ENCODE peak calls at places on chromosomes 11 and 22, in seven cellular contexts. J, K, Q, M, H, Z and W are unnamed samples. For H3K4me1, the result is how much of the 10 kb centered on the place peaks cover.

GRCh38 chr22:38935023-38935422 is 22.4 kb upstream of the APOBEC3A start:
- DNase-seq in J (no peak), K (no peak), Q (no peak), M (no peak), H (peak), Z (peak), W (peak)

GRCh38 chr11:126452718-126453117 is 97.2 kb downstream of the ST3GAL4 start:
- DNase-seq in J (no peak), K (no peak), Q (no peak), M (peak), H (no peak), Z (no peak), W (no peak)

GRCh38 chr11:117203069-117203407 is 3.9 kb downstream of the TAGLN start:
- DNase-seq in J (no peak), K (no peak), Q (no peak), M (no peak), H (no peak), Z (no peak), W (no peak)

GRCh38 chr11:2273311-2273710 is 2.9 kb upstream of the ASCL2 start:
- DNase-seq in J (peak), K (no peak), Q (no peak), M (peak), H (no peak), Z (no peak), W (no peak)

GRCh38 chr11:131770801-131771200 is 400.4 kb downstream of the NTM start:
- DNase-seq in J (no peak), K (no peak), Q (no peak), M (no peak), H (no peak), Z (no peak), W (no peak)

GRCh38 chr11:122727101-122727929 is 71.8 kb downstream of the UBASH3B start:
- DNase-seq in J (no peak), K (peak), Q (no peak), M (no peak), H (no peak), Z (no peak), W (no peak)

GRCh38 chr22:47422736-47423135 is 660.3 kb downstream of the TBC1D22A start:
- DNase-seq in J (peak), K (no peak), Q (no peak), M (no peak), H (no peak), Z (no peak), W (no peak)

GRCh38 chr11:6385046-6385777 is 5.1 kb upstream of the SMPD1 start:
- DNase-seq in J (no peak), K (peak), Q (no peak), M (no peak), H (no peak), Z (no peak), W (no peak)

GRCh38 chr11:7570938-7571337 is 57.1 kb downstream of the PPFIBP2 start:
- DNase-seq in J (no peak), K (no peak), Q (no peak), M (no peak), H (no peak), Z (no peak), W (no peak)

GRCh38 chr11:76791861-76792260 is 8.7 kb downstream of the TSKU start:
- DNase-seq in J (peak), K (peak), Q (no peak), M (no peak), H (no peak), Z (peak), W (no peak)

GRCh38 chr11:27178859-27179258 is 138.2 kb downstream of the BBOX1 start:
- DNase-seq in J (no peak), K (no peak), Q (no peak), M (no peak), H (no peak), Z (no peak), W (no peak)

GRCh38 chr11:113446938-113447337 is 28.3 kb downstream of the DRD2 start:
- DNase-seq in J (no peak), K (no peak), Q (no peak), M (no peak), H (peak), Z (no peak), W (no peak)

GRCh38 chr11:102647430-102647829 is 22.3 kb upstream of the MMP20 start:
- DNase-seq in J (no peak), K (no peak), Q (no peak), M (no peak), H (no peak), Z (no peak), W (no peak)

DNA sequence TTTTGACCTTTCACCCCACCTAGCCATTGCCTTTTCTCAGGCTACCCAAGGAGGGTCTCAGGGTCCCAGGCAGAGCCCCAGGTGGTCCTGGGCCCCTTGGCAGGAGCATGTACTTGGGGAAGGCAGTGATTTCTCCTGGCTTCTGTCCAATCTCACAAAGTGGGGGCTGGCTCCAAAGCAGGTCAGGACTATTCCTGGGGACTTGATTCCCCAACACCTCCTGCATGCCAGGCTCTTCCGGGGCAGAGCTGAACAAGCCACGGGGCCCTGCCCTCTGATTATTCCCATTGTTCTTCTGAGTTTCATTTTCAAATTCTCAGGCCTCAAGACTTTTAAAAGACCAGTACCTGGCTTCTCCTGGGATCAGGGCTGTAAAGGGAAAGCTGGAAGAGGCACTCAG is 1.5 kb upstream of the TCF20 start:
- DNase-seq in J (peak), K (no peak), Q (no peak), M (no peak), H (no peak), Z (no peak), W (no peak)
- H3K4me1 ChIP-seq in J (under half), K (under half), Q (under half), M (under half), H (under half), Z (under half), W (under half)

GRCh38 chr11:65964906-65965305 is 3.4 kb downstream of the SART1 start:
- DNase-seq in J (no peak), K (no peak), Q (no peak), M (no peak), H (no peak), Z (no peak), W (no peak)

GRCh38 chr11:65961267-65962135 is at the start of gene SART1:
- DNase-seq in J (peak), K (peak), Q (peak), M (peak), H (peak), Z (peak), W (peak)

GRCh38 chr11:65960824-65961266 is 689 bp upstream of the SART1 start:
- DNase-seq in J (no peak), K (no peak), Q (no peak), M (no peak), H (no peak), Z (no peak), W (peak)

GRCh38 chr11:65958774-65959420 is 2.6 kb upstream of the SART1 start:
- DNase-seq in J (no peak), K (no peak), Q (no peak), M (no peak), H (no peak), Z (no peak), W (peak)

DNA sequence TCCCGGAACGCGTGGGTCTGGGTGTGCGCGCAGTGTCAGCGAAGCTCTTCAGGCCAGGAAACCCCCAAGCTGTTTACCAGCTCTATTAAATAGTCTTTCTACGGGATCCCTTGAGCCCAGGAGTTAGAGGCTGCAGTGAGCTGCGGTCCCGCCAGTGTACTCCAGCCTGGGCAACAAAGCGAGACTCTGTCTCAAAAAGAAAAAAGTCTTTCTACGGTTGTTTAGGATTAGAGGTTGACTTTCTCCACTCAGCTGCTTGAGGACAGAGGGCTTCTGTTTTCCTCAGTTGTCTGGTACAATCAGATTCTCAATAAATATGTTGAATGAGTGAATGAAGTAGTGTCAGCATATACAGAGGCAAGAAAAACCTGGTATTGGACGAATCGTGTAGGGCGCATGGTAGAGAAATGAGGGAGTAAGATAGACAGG is 616 bp downstream of the SART1 start:
- DNase-seq in J (no peak), K (no peak), Q (no peak), M (no peak), H (no peak), Z (no peak), W (no peak)
- H3K4me3 ChIP-seq in J (peak), K (peak), Q (peak), M (peak), H (peak), Z (peak), W (peak)

GRCh38 chr22:22662095-22662494 is 17.7 kb downstream of the GGTLC2 start:
- DNase-seq in J (no peak), K (no peak), Q (no peak), M (no peak), H (no peak), Z (no peak), W (no peak)
- H3K4me1 ChIP-seq in J (under half), K (under half), Q (under half), M (under half), H (under half), Z (under half), W (under half)

DNA sequence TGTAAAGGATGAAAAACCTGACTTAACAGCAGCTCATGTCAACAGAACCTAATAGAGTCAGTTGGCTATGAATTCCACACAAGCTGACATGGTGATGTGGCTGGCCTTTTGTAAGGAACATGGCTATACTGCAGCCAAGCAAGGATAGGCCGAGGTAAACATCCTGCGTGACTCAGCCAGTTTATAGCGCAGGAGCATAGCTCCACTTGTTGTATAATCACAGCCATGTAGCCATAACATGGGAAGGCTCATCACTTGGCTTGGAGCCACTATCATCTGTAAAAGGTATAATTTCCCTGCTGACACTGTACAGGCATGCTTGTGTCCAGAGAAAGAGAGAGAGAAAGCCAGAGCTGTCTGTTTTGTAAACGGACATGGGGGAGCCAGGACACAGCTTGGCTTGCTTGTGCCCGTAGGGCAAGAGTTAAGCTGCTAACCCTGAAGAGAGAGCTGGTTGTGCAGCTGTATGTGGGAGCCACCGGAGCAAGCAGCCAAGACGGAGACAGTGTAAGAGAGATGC is 104.4 kb upstream of the PLET1 start:
- DNase-seq in J (peak), K (no peak), Q (no peak), M (no peak), H (peak), Z (no peak), W (no peak)
- H3K4me3 ChIP-seq in J (no peak), K (no peak), Q (no peak), M (no peak), H (no peak), Z (no peak), W (no peak)

GRCh38 chr11:35318309-35318708 is 101.0 kb downstream of the SLC1A2 start:
- DNase-seq in J (no peak), K (no peak), Q (no peak), M (no peak), H (no peak), Z (no peak), W (no peak)

GRCh38 chr11:35321532-35322320 is 97.6 kb downstream of the SLC1A2 start:
- DNase-seq in J (no peak), K (peak), Q (no peak), M (no peak), H (peak), Z (no peak), W (no peak)

GRCh38 chr11:35321111-35321510 is 98.2 kb downstream of the SLC1A2 start:
- DNase-seq in J (no peak), K (no peak), Q (no peak), M (no peak), H (no peak), Z (no peak), W (no peak)

GRCh38 chr11:35317253-35317652 is 102.1 kb downstream of the SLC1A2 start:
- DNase-seq in J (no peak), K (no peak), Q (no peak), M (no peak), H (no peak), Z (no peak), W (no peak)

GRCh38 chr11:35318977-35319925 is 100.1 kb downstream of the SLC1A2 start:
- DNase-seq in J (no peak), K (peak), Q (no peak), M (no peak), H (no peak), Z (no peak), W (no peak)
- H3K4me1 ChIP-seq in J (under half), K (under half), Q (under half), M (under half), H (under half), Z (under half), W (under half)

GRCh38 chr11:62925745-62926668 is 4.8 kb upstream of the CHRM1 start:
- DNase-seq in J (no peak), K (no peak), Q (no peak), M (no peak), H (no peak), Z (no peak), W (no peak)
- H3K4me3 ChIP-seq in J (peak), K (no peak), Q (no peak), M (peak), H (no peak), Z (peak), W (peak)

GRCh38 chr11:63887600-63887999 is 29.4 kb downstream of the RCOR2 start:
- DNase-seq in J (no peak), K (no peak), Q (no peak), M (no peak), H (no peak), Z (no peak), W (no peak)
- H3K4me1 ChIP-seq in J (half or more), K (under half), Q (under half), M (under half), H (under half), Z (under half), W (half or more)